ENCODE peak calls at places on chromosomes 12 and 14, in six cellular contexts. One of them, this sample, is unnamed.
A peak's percentile ranks its signal among the peaks of the same experiment; 100 is the strongest.

GRCh38 chr12:27297576-27297975 is 35.1 kb upstream of the BMAL2 start:
- DNase-seq in heart left ventricle: no peak
- DNase-seq in progenitor cell of endocrine pancreas: no peak
- DNase-seq in astrocyte of the spinal cord: no peak
- DNase-seq in neural crest cell: no peak
- DNase-seq in thoracic aorta: no peak
- DNase-seq in this sample: no peak

GRCh38 chr14:100659345-100660001 is 67.2 kb upstream of the DLK1 start:
- DNase-seq in astrocyte of the spinal cord: no peak
- DNase-seq in progenitor cell of endocrine pancreas: no peak
- DNase-seq in heart left ventricle: no peak
- DNase-seq in thoracic aorta: no peak
- DNase-seq in neural crest cell: no peak
- DNase-seq in this sample: no peak

GRCh38 chr12:32230607-32230982 is 123.9 kb downstream of the BICD1 start:
- DNase-seq in astrocyte of the spinal cord: no peak
- DNase-seq in heart left ventricle: no peak
- DNase-seq in neural crest cell: no peak
- DNase-seq in progenitor cell of endocrine pancreas: no peak
- DNase-seq in thoracic aorta: no peak
- DNase-seq in this sample: no peak

GRCh38 chr14:106013879-106014376 is 487.5 kb downstream of the TMEM121 start:
- DNase-seq in progenitor cell of endocrine pancreas: no peak
- DNase-seq in astrocyte of the spinal cord: no peak
- DNase-seq in neural crest cell: no peak
- DNase-seq in thoracic aorta: no peak
- DNase-seq in heart left ventricle: no peak
- DNase-seq in this sample: no peak

GRCh38 chr12:50927356-50927755 is 25.0 kb upstream of the HIGD1C start:
- DNase-seq in progenitor cell of endocrine pancreas: no peak
- DNase-seq in thoracic aorta: no peak
- DNase-seq in heart left ventricle: no peak
- DNase-seq in astrocyte of the spinal cord: no peak
- DNase-seq in neural crest cell: no peak
- DNase-seq in this sample: no peak

GRCh38 chr12:54044425-54045093 is 9.1 kb upstream of the HOXC4 start:
- DNase-seq in astrocyte of the spinal cord: no peak
- DNase-seq in thoracic aorta: no peak
- DNase-seq in neural crest cell: no peak
- DNase-seq in heart left ventricle: no peak
- DNase-seq in progenitor cell of endocrine pancreas: no peak
- DNase-seq in this sample: no peak

GRCh38 chr12:51371295-51371953 is 19.8 kb downstream of the GALNT6 start:
- DNase-seq in heart left ventricle: peak; percentile 58
- DNase-seq in thoracic aorta: peak; percentile 36
- DNase-seq in progenitor cell of endocrine pancreas: peak; percentile 16
- DNase-seq in astrocyte of the spinal cord: peak; percentile 97
- DNase-seq in neural crest cell: no peak
- DNase-seq in this sample: no peak

GRCh38 chr14:100723135-100723883 is 3.4 kb upstream of the DLK1 start:
- DNase-seq in heart left ventricle: no peak
- DNase-seq in thoracic aorta: no peak
- DNase-seq in progenitor cell of endocrine pancreas: no peak
- DNase-seq in neural crest cell: no peak
- DNase-seq in astrocyte of the spinal cord: no peak
- DNase-seq in this sample: no peak

GRCh38 chr14:103880334-103880985 is 33.1 kb upstream of the PPP1R13B start:
- DNase-seq in neural crest cell: no peak
- DNase-seq in astrocyte of the spinal cord: peak; percentile 63
- DNase-seq in progenitor cell of endocrine pancreas: no peak
- DNase-seq in heart left ventricle: peak; percentile 81
- DNase-seq in thoracic aorta: peak; percentile 32
- DNase-seq in this sample: no peak

GRCh38 chr14:75476274-75476995 is 45.8 kb upstream of the BATF start:
- DNase-seq in progenitor cell of endocrine pancreas: no peak
- DNase-seq in astrocyte of the spinal cord: no peak
- DNase-seq in heart left ventricle: peak; percentile 39
- DNase-seq in thoracic aorta: no peak
- DNase-seq in neural crest cell: no peak
- DNase-seq in this sample: no peak

GRCh38 chr14:97056086-97056485 is 258.9 kb downstream of the VRK1 start:
- DNase-seq in heart left ventricle: no peak
- DNase-seq in neural crest cell: no peak
- DNase-seq in thoracic aorta: no peak
- DNase-seq in progenitor cell of endocrine pancreas: no peak
- DNase-seq in astrocyte of the spinal cord: no peak
- DNase-seq in this sample: no peak

GRCh38 chr12:31206038-31206670 is 119.8 kb downstream of the SINHCAF start:
- DNase-seq in neural crest cell: no peak
- DNase-seq in progenitor cell of endocrine pancreas: no peak
- DNase-seq in astrocyte of the spinal cord: peak; percentile 72
- DNase-seq in heart left ventricle: no peak
- DNase-seq in thoracic aorta: no peak
- DNase-seq in this sample: no peak

GRCh38 chr12:67590122-67590795 is 58.3 kb upstream of the DYRK2 start:
- DNase-seq in heart left ventricle: no peak
- DNase-seq in progenitor cell of endocrine pancreas: no peak
- DNase-seq in astrocyte of the spinal cord: no peak
- DNase-seq in thoracic aorta: no peak
- DNase-seq in neural crest cell: no peak
- DNase-seq in this sample: no peak

GRCh38 chr12:14989790-14990189 is 16.9 kb downstream of the PDE6H start:
- DNase-seq in neural crest cell: no peak
- DNase-seq in astrocyte of the spinal cord: no peak
- DNase-seq in thoracic aorta: no peak
- DNase-seq in progenitor cell of endocrine pancreas: no peak
- DNase-seq in heart left ventricle: no peak
- DNase-seq in this sample: no peak

GRCh38 chr12:52358575-52359350 is 8.5 kb downstream of the KRT85 start:
- DNase-seq in thoracic aorta: no peak
- DNase-seq in heart left ventricle: no peak
- DNase-seq in astrocyte of the spinal cord: no peak
- DNase-seq in neural crest cell: no peak
- DNase-seq in progenitor cell of endocrine pancreas: no peak
- DNase-seq in this sample: no peak

GRCh38 chr14:50237448-50237847 is 6.1 kb upstream of the SOS2 start:
- DNase-seq in heart left ventricle: no peak
- DNase-seq in progenitor cell of endocrine pancreas: no peak
- DNase-seq in thoracic aorta: no peak
- DNase-seq in astrocyte of the spinal cord: no peak
- DNase-seq in neural crest cell: no peak
- DNase-seq in this sample: no peak

GRCh38 chr12:88932457-88932856 is 352.2 kb upstream of the KITLG start:
- DNase-seq in neural crest cell: no peak
- DNase-seq in thoracic aorta: no peak
- DNase-seq in progenitor cell of endocrine pancreas: no peak
- DNase-seq in astrocyte of the spinal cord: no peak
- DNase-seq in heart left ventricle: no peak
- DNase-seq in this sample: no peak

GRCh38 chr12:106670131-106670530 is 87.3 kb downstream of the RFX4 start:
- DNase-seq in astrocyte of the spinal cord: no peak
- DNase-seq in thoracic aorta: no peak
- DNase-seq in neural crest cell: no peak
- DNase-seq in heart left ventricle: no peak
- DNase-seq in progenitor cell of endocrine pancreas: no peak
- DNase-seq in this sample: no peak

GRCh38 chr14:93135399-93135798 is 19.7 kb upstream of the ITPK1 start:
- DNase-seq in thoracic aorta: no peak
- DNase-seq in progenitor cell of endocrine pancreas: no peak
- DNase-seq in astrocyte of the spinal cord: no peak
- DNase-seq in neural crest cell: no peak
- DNase-seq in heart left ventricle: no peak
- DNase-seq in this sample: no peak

GRCh38 chr12:15526033-15526432 is 203.7 kb downstream of the PTPRO start:
- DNase-seq in progenitor cell of endocrine pancreas: no peak
- DNase-seq in heart left ventricle: no peak
- DNase-seq in astrocyte of the spinal cord: no peak
- DNase-seq in neural crest cell: no peak
- DNase-seq in thoracic aorta: no peak
- DNase-seq in this sample: no peak

GRCh38 chr14:68695871-68696665 is 96.8 kb downstream of the ZFP36L1 start:
- DNase-seq in astrocyte of the spinal cord: no peak
- DNase-seq in neural crest cell: no peak
- DNase-seq in heart left ventricle: no peak
- DNase-seq in thoracic aorta: no peak
- DNase-seq in progenitor cell of endocrine pancreas: no peak
- DNase-seq in this sample: peak; percentile 34

GRCh38 chr12:77814361-77814760 is 16.3 kb upstream of the NAV3 start:
- DNase-seq in thoracic aorta: no peak
- DNase-seq in neural crest cell: no peak
- DNase-seq in progenitor cell of endocrine pancreas: no peak
- DNase-seq in astrocyte of the spinal cord: peak; percentile 4
- DNase-seq in heart left ventricle: no peak
- DNase-seq in this sample: no peak

GRCh38 chr12:108605000-108605689 is 7.3 kb upstream of the TMEM119 start:
- DNase-seq in heart left ventricle: no peak
- DNase-seq in progenitor cell of endocrine pancreas: no peak
- DNase-seq in thoracic aorta: no peak
- DNase-seq in astrocyte of the spinal cord: no peak
- DNase-seq in neural crest cell: no peak
- DNase-seq in this sample: no peak

DNA sequence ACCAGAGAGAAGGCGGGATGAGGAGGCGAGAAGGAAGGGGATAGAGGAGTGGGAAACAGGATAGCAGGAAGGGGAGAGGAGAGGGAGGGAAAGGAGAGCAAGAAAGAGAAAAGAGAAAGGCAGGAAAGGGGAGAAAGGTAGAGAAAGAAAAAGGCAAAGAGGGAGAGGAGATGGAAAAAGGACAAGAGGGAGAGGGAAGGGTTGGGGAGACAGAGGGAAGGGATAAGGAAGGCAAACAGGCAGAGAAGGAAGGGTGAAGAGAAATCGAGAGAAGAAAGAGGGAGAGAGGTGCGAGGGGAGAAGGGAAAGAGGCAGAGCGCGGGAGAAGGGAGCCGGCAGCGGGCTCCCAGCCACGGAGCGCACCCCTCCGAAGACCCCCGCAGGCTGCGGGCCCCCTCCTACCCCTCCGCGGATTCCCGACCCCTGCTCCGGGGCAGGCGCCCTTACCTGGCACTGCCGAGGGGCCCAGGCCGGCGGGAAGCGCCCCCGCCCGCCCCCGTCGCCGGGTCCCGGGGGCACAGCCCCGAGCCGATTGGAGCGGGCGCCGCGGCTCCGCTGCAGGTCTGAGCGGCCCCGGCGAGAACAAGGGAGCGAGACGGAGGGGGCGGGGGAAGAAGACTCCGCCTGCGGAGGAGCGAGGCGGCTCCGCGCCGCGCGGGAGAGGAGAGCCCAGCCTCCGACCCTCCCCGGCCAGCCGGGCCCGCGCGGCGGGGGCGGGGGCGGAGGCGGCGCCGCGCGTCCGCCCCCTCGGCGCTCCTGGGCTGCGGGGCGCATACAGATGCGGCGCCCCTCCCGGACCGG is at the start of gene CDH24:
- DNase-seq in progenitor cell of endocrine pancreas: peak; percentile 61
- DNase-seq in astrocyte of the spinal cord: peak; percentile 68
- DNase-seq in neural crest cell: peak; percentile 72
- DNase-seq in heart left ventricle: peak; percentile 78
- DNase-seq in thoracic aorta: no peak
- DNase-seq in this sample: no peak
- TF ChIP-seq CTCF in progenitor cell of endocrine pancreas: no peak
- TF ChIP-seq CTCF in astrocyte of the spinal cord: no peak
- TF ChIP-seq CTCF in neural crest cell: no peak
- TF ChIP-seq CTCF in heart left ventricle: no peak
- TF ChIP-seq CTCF in thoracic aorta: no peak
- TF ChIP-seq CTCF in this sample: no peak

DNA sequence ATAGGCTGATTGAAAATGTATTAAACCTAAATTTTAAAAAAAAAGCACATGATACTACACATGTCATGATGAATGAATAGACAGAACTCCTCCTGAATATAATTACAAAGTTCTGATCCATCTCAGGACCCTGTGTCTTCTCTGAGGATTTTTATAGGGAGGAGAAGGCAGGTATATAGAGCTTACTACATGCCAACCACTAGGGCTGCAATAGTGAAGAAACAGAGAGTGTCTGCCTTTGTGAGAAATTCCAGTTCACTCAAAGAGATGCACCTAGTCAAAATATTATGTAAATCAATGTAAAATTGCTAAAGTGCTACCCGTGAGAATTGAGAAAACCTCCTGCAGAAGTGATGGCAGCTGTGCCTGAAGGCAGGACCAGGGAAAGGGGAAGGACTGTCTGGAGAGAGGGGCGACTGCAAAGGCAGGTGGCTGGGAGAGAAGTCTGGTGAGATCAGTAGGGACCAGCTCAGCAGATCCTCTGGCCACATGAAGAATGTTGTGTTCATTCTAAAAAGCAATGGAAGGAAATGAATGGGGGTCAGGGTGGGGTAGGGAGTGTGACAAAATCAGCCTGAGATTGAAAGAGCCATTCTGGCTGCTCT is 15.1 kb downstream of the ABHD4 start:
- DNase-seq in progenitor cell of endocrine pancreas: no peak
- DNase-seq in heart left ventricle: no peak
- DNase-seq in astrocyte of the spinal cord: peak; percentile 15
- DNase-seq in neural crest cell: no peak
- DNase-seq in thoracic aorta: no peak
- DNase-seq in this sample: no peak
- TF ChIP-seq CTCF in progenitor cell of endocrine pancreas: no peak
- TF ChIP-seq CTCF in heart left ventricle: no peak
- TF ChIP-seq CTCF in astrocyte of the spinal cord: no peak
- TF ChIP-seq CTCF in neural crest cell: peak; percentile 51
- TF ChIP-seq CTCF in thoracic aorta: no peak
- TF ChIP-seq CTCF in this sample: peak; percentile 77

DNA sequence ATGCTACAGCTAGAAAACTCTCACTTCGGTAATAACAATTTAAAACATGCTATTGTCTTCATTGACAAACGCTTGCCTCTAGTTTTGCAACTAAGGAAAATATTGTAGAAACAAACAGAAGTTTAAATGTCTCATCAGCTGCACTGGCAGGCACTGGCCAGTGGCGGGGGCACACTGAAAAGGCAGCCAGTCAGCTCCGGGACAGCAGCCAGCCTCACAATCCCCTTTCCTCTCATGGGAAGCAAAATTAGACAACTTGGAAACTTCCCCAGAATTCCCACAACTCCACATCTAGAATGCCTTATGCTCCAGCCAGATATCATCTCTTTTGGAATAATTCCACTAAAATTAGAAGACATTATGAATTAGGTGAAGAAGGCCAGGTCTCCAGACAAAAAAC is 72.0 kb downstream of the CLIP1 start:
- DNase-seq in astrocyte of the spinal cord: peak; percentile 65
- DNase-seq in neural crest cell: no peak
- DNase-seq in progenitor cell of endocrine pancreas: no peak
- DNase-seq in thoracic aorta: peak; percentile 18
- DNase-seq in heart left ventricle: peak; percentile 56
- DNase-seq in this sample: no peak
- TF ChIP-seq CTCF in astrocyte of the spinal cord: no peak
- TF ChIP-seq CTCF in neural crest cell: no peak
- TF ChIP-seq CTCF in progenitor cell of endocrine pancreas: peak; percentile 12
- TF ChIP-seq CTCF in thoracic aorta: peak; percentile 59
- TF ChIP-seq CTCF in heart left ventricle: no peak
- TF ChIP-seq CTCF in this sample: peak; percentile 55

GRCh38 chr14:63727736-63728728 is at the start of gene SGPP1:
- DNase-seq in neural crest cell: peak; percentile 81
- DNase-seq in progenitor cell of endocrine pancreas: peak; percentile 68
- DNase-seq in heart left ventricle: peak; percentile 82
- DNase-seq in astrocyte of the spinal cord: peak; percentile 66
- DNase-seq in thoracic aorta: peak; percentile 57
- DNase-seq in this sample: no peak
- TF ChIP-seq CTCF in neural crest cell: peak; percentile 62
- TF ChIP-seq CTCF in progenitor cell of endocrine pancreas: peak; percentile 51
- TF ChIP-seq CTCF in heart left ventricle: peak; percentile 43
- TF ChIP-seq CTCF in astrocyte of the spinal cord: peak; percentile 38
- TF ChIP-seq CTCF in thoracic aorta: no peak
- TF ChIP-seq CTCF in this sample: peak; percentile 65